ENCODE peak calls at places on chromosomes 5 and 9, in four cellular contexts. G, Q, D and U are unnamed samples.

GRCh38 chr9:21252727-21253547 is 13.1 kb upstream of the IFNA14 start:
- DNase-seq in D (no peak), Q (no peak), G (no peak), U (peak)

GRCh38 chr9:36828574-36829141 is 205.4 kb downstream of the PAX5 start:
- DNase-seq in G (no peak), Q (no peak), D (no peak), U (no peak)

GRCh38 chr9:88535226-88535931 is 401 bp downstream of the NXNL2 start:
- DNase-seq in Q (no peak), G (no peak), D (no peak), U (peak)

GRCh38 chr9:110040788-110041187 is 167.2 kb downstream of the C9orf152 start:
- DNase-seq in D (no peak), Q (no peak), G (no peak), U (peak)

GRCh38 chr5:16135506-16135905 is 44.1 kb downstream of the MARCHF11 start:
- DNase-seq in D (no peak), G (no peak), Q (no peak), U (no peak)

GRCh38 chr9:127423934-127424668 is at the start of gene ZNF79:
- DNase-seq in Q (peak), G (peak), D (peak), U (peak)

GRCh38 chr5:179285236-179285635 is 60.0 kb downstream of the ADAMTS2 start:
- DNase-seq in G (no peak), D (no peak), Q (no peak), U (peak)

GRCh38 chr5:10293907-10294662 is 13.6 kb downstream of the CMBL start:
- DNase-seq in Q (no peak), D (no peak), G (no peak), U (no peak)

GRCh38 chr5:122498163-122498562 is 186.1 kb downstream of the SNCAIP start:
- DNase-seq in G (no peak), D (no peak), Q (no peak), U (peak)